ENCODE peak calls at places on chromosome 9, in eight cellular contexts. D, F, H, N, Y, G, U and E are unnamed samples.

GRCh38 chr9:15178621-15179020 is 128.4 kb downstream of the TTC39B start:
- DNase-seq in F (no peak), G (no peak), Y (no peak), H (no peak), U (no peak), N (no peak), D (no peak), E (no peak)

GRCh38 chr9:96486351-96487029 is 36.5 kb downstream of the HABP4 start:
- DNase-seq in U (peak; percentile 84), G (no peak), D (no peak), F (peak; percentile 78), N (no peak), Y (no peak), H (peak; percentile 66), E (peak; percentile 92)

GRCh38 chr9:79764377-79764776 is 192.6 kb downstream of the TLE4 start:
- DNase-seq in Y (no peak), F (peak; percentile 98), U (peak; percentile 84), G (no peak), H (no peak), N (peak; percentile 61), D (no peak), E (peak; percentile 96)

GRCh38 chr9:72786948-72787347 is 165.9 kb downstream of the ALDH1A1 start:
- DNase-seq in D (no peak), H (no peak), U (no peak), N (no peak), F (no peak), G (no peak), Y (no peak), E (peak; percentile 10)

GRCh38 chr9:122468735-122469134 is 9.0 kb downstream of the OR1J1 start:
- DNase-seq in G (no peak), H (no peak), D (no peak), F (no peak), U (peak; percentile 53), Y (no peak), N (no peak), E (peak; percentile 50)

GRCh38 chr9:95332860-95333259 is 15.4 kb upstream of the FANCC start:
- DNase-seq in N (no peak), F (no peak), U (peak; percentile 20), D (no peak), Y (no peak), G (no peak), H (no peak), E (no peak)

GRCh38 chr9:107789001-107789710 is 299.6 kb upstream of the KLF4 start:
- DNase-seq in U (no peak), H (no peak), F (no peak), N (no peak), D (no peak), Y (no peak), G (no peak), E (no peak)

GRCh38 chr9:21381752-21382339 is 3.4 kb downstream of the IFNA2 start:
- DNase-seq in D (no peak), H (no peak), U (no peak), F (no peak), N (no peak), Y (no peak), G (no peak), E (no peak)

GRCh38 chr9:89723696-89724095 is 118.9 kb downstream of the GADD45G start:
- DNase-seq in N (no peak), G (no peak), U (peak; percentile 74), D (no peak), H (no peak), Y (no peak), F (peak; percentile 3), E (no peak)

GRCh38 chr9:130794923-130795495 is 40.0 kb upstream of the ABL1 start:
- DNase-seq in F (no peak), G (no peak), Y (peak; percentile 22), N (no peak), D (no peak), U (peak; percentile 51), H (no peak), E (peak; percentile 30)

GRCh38 chr9:129136446-129137049 is 25.3 kb downstream of the PTPA start:
- DNase-seq in H (no peak), U (no peak), G (no peak), D (no peak), F (no peak), N (no peak), Y (no peak), E (no peak)

GRCh38 chr9:4375424-4376195 is 75.7 kb upstream of the GLIS3 start:
- DNase-seq in U (peak; percentile 87), G (no peak), H (peak; percentile 38), Y (peak; percentile 47), N (no peak), F (peak; percentile 68), D (no peak), E (peak; percentile 86)

GRCh38 chr9:28073278-28073677 is 500.0 kb upstream of the C9orf72 start:
- DNase-seq in H (peak; percentile 76), U (peak; percentile 71), N (peak; percentile 10), D (no peak), G (no peak), F (peak; percentile 75), Y (peak; percentile 60), E (peak; percentile 82)

GRCh38 chr9:419571-420156 is 205.0 kb downstream of the DOCK8 start:
- DNase-seq in F (peak; percentile 68), Y (no peak), N (no peak), D (no peak), U (peak; percentile 60), H (no peak), G (no peak), E (peak; percentile 33)

GRCh38 chr9:88947581-88948573 is 43.4 kb upstream of the S1PR3 start:
- DNase-seq in D (no peak), F (peak; percentile 61), G (no peak), Y (no peak), U (peak; percentile 28), N (no peak), H (no peak), E (peak; percentile 80)

GRCh38 chr9:3409453-3409852 is 116.3 kb downstream of the RFX3 start:
- DNase-seq in H (no peak), N (no peak), U (no peak), D (no peak), F (no peak), G (no peak), Y (no peak), E (no peak)

GRCh38 chr9:91946196-91946595 is 3.8 kb downstream of the ROR2 start:
- DNase-seq in D (no peak), U (no peak), Y (no peak), H (no peak), N (no peak), F (no peak), G (no peak), E (no peak)
- H3K4me3 ChIP-seq in D (no peak overlapping the region), U (peak overlapping the region; percentile 21), Y (no peak overlapping the region), H (no peak overlapping the region), N (no peak overlapping the region), F (no peak overlapping the region), G (peak overlapping the region; percentile 38), E (peak overlapping the region; percentile 14)

DNA sequence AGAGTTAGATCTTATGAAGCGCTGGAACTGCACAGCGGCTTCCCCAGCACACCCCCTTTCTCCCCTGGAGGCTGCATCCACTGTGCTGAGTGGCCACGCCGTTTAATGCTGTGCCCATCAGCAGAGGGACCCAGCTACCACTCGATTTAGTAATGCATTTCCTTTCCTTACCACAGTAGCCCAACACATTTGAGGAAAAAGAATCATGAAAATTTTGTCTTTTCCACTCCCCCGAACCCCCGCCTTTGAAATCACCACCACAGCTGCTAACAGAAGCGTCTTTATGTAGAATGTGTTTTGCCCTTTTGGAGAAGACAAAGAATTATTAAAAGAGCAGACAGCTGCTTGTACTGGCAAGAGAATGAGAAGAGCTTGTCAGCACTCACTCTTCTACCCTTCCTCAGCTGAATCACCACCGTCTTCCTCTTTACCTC is 73.2 kb downstream of the ACER2 start:
- DNase-seq in F (no peak), G (no peak), U (no peak), N (no peak), Y (no peak), D (no peak), H (no peak), E (no peak)
- TF ChIP-seq CTCF in F (no peak), G (no peak), U (no peak), N (no peak), Y (no peak), D (no peak), H (no peak), E (no peak)

DNA sequence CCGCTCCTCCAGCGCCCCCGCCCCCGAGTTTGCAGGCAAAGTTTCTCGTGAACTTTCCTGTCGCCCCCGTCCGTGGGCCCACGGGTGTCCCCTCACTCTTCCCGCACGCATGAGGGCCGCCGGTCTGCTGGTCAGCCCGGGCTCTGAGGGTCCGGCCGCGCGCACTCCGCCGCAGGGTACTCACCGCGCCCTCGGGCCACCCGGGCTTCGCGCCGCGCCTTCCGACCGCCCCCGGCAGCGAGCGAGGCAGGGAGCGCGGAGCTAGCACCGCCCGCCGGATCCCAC is 211 bp downstream of the CNTFR start:
- DNase-seq in U (no peak), Y (no peak), F (no peak), H (no peak), D (no peak), G (no peak), N (no peak), E (no peak)
- H3K4me3 ChIP-seq in U (no peak overlapping the region), Y (no peak overlapping the region), F (no peak overlapping the region), H (peak overlapping the region; percentile 65), D (peak overlapping the region; percentile 51), G (peak overlapping the region; percentile 73), N (no peak overlapping the region), E (no peak overlapping the region)

GRCh38 chr9:121268598-121269029 is 652 bp downstream of the GSN start:
- DNase-seq in G (no peak), U (no peak), N (no peak), H (no peak), Y (no peak), F (no peak), D (no peak), E (no peak)

GRCh38 chr9:121269030-121269887 is 1.3 kb downstream of the GSN start:
- DNase-seq in F (no peak), G (no peak), H (no peak), U (no peak), D (no peak), Y (peak; percentile 38), N (no peak), E (no peak)

GRCh38 chr9:121266356-121266755 is 1.6 kb upstream of the GSN start:
- DNase-seq in H (no peak), Y (no peak), U (no peak), D (no peak), F (no peak), G (no peak), N (no peak), E (no peak)

GRCh38 chr9:121266906-121267650 is 884 bp upstream of the GSN start:
- DNase-seq in H (no peak), U (no peak), G (no peak), D (no peak), N (no peak), Y (no peak), F (peak; percentile 59), E (peak; percentile 52)

GRCh38 chr9:121267689-121268597 is at the start of gene GSN:
- DNase-seq in U (peak; percentile 68), G (peak; percentile 86), D (peak; percentile 96), Y (peak; percentile 68), N (no peak), F (peak; percentile 59), H (peak; percentile 78), E (peak; percentile 62)
- TF ChIP-seq CTCF in U (peak; percentile 3), G (peak; percentile 24), D (no peak), Y (no peak), N (no peak), F (peak; percentile 3), H (peak; percentile 17), E (peak; percentile 18)